ENCODE peak calls at places on chromosome 12, in four cellular contexts. One of them, this sample, is unnamed.

GRCh38 chr12:120257041-120257821 is 8.3 kb downstream of the PXN start:
- DNase-seq in RKO: no peak
- DNase-seq in A549: no peak
- DNase-seq in nucleus accumbens: peak
- DNase-seq in this sample: peak

GRCh38 chr12:55745361-55746146 is 2.6 kb downstream of the GDF11 start:
- DNase-seq in RKO: no peak
- DNase-seq in A549: no peak
- DNase-seq in nucleus accumbens: peak
- DNase-seq in this sample: no peak

GRCh38 chr12:114408415-114408814 is 2.5 kb upstream of the TBX5 start:
- DNase-seq in RKO: no peak
- DNase-seq in A549: no peak
- DNase-seq in nucleus accumbens: no peak
- DNase-seq in this sample: no peak

GRCh38 chr12:123773375-123773774 is 11.3 kb downstream of the DNAH10 start:
- DNase-seq in RKO: no peak
- DNase-seq in A549: no peak
- DNase-seq in nucleus accumbens: no peak
- DNase-seq in this sample: no peak

GRCh38 chr12:104700324-104700723 is 243.6 kb downstream of the CHST11 start:
- DNase-seq in RKO: no peak
- DNase-seq in A549: no peak
- DNase-seq in nucleus accumbens: no peak
- DNase-seq in this sample: no peak

GRCh38 chr12:115312901-115313300 is 628.9 kb upstream of the TBX3 start:
- DNase-seq in RKO: no peak
- DNase-seq in A549: no peak
- DNase-seq in nucleus accumbens: no peak
- DNase-seq in this sample: no peak

GRCh38 chr12:101857043-101857558 is 20.3 kb upstream of the DRAM1 start:
- DNase-seq in RKO: peak
- DNase-seq in A549: peak
- DNase-seq in nucleus accumbens: no peak
- DNase-seq in this sample: peak

GRCh38 chr12:49887091-49887490 is 16.6 kb downstream of the FAIM2 start:
- DNase-seq in RKO: no peak
- DNase-seq in A549: no peak
- DNase-seq in nucleus accumbens: no peak
- DNase-seq in this sample: no peak

GRCh38 chr12:100995771-100996170 is 201.2 kb downstream of the ANO4 start:
- DNase-seq in RKO: no peak
- DNase-seq in A549: no peak
- DNase-seq in nucleus accumbens: no peak
- DNase-seq in this sample: no peak

GRCh38 chr12:109793411-109793810 is 39.8 kb downstream of the TRPV4 start:
- DNase-seq in RKO: no peak
- DNase-seq in A549: no peak
- DNase-seq in nucleus accumbens: no peak
- DNase-seq in this sample: no peak

GRCh38 chr12:131775904-131776889 is 52.0 kb upstream of the MMP17 start:
- DNase-seq in RKO: no peak
- DNase-seq in A549: no peak
- DNase-seq in nucleus accumbens: no peak
- DNase-seq in this sample: no peak

GRCh38 chr12:132084681-132085635 is 59.2 kb downstream of the DDX51 start:
- DNase-seq in RKO: peak
- DNase-seq in A549: peak
- DNase-seq in nucleus accumbens: no peak
- DNase-seq in this sample: peak

GRCh38 chr12:26699237-26699636 is 133.8 kb downstream of the ITPR2 start:
- DNase-seq in RKO: peak
- DNase-seq in A549: no peak
- DNase-seq in nucleus accumbens: no peak
- DNase-seq in this sample: no peak

GRCh38 chr12:4909734-4910501 is at the start of gene KCNA1:
- DNase-seq in RKO: no peak
- DNase-seq in A549: no peak
- DNase-seq in nucleus accumbens: no peak
- DNase-seq in this sample: no peak

GRCh38 chr12:114627393-114627792 is 56.6 kb downstream of the TBX3 start:
- DNase-seq in RKO: no peak
- DNase-seq in A549: no peak
- DNase-seq in nucleus accumbens: no peak
- DNase-seq in this sample: no peak

GRCh38 chr12:6263931-6264330 is 46.6 kb upstream of the PLEKHG6 start:
- DNase-seq in RKO: no peak
- DNase-seq in A549: no peak
- DNase-seq in nucleus accumbens: no peak
- DNase-seq in this sample: no peak

GRCh38 chr12:89075890-89076591 is 276.3 kb downstream of the DUSP6 start:
- DNase-seq in RKO: no peak
- DNase-seq in A549: no peak
- DNase-seq in nucleus accumbens: no peak
- DNase-seq in this sample: no peak

GRCh38 chr12:132593938-132594358 is 16.4 kb downstream of the LRCOL1 start:
- DNase-seq in RKO: peak
- DNase-seq in A549: peak
- DNase-seq in nucleus accumbens: peak
- DNase-seq in this sample: peak

GRCh38 chr12:90280564-90281058 is 572.0 kb upstream of the ATP2B1 start:
- DNase-seq in RKO: no peak
- DNase-seq in A549: no peak
- DNase-seq in nucleus accumbens: no peak
- DNase-seq in this sample: peak

GRCh38 chr12:104910196-104910840 is 47.8 kb downstream of the SLC41A2 start:
- DNase-seq in RKO: no peak
- DNase-seq in A549: no peak
- DNase-seq in nucleus accumbens: no peak
- DNase-seq in this sample: no peak

GRCh38 chr12:116882742-116883141 is 1.5 kb upstream of the HRK start:
- DNase-seq in RKO: no peak
- DNase-seq in A549: peak
- DNase-seq in nucleus accumbens: no peak
- DNase-seq in this sample: no peak

GRCh38 chr12:1212529-1212928 is 221.5 kb downstream of the ERC1 start:
- DNase-seq in RKO: no peak
- DNase-seq in A549: no peak
- DNase-seq in nucleus accumbens: no peak
- DNase-seq in this sample: no peak

GRCh38 chr12:33832900-33833299 is 189.4 kb upstream of the ALG10 start:
- DNase-seq in RKO: no peak
- DNase-seq in A549: no peak
- DNase-seq in nucleus accumbens: no peak
- DNase-seq in this sample: no peak

GRCh38 chr12:75759842-75760260 is 248.4 kb upstream of the KRR1 start:
- DNase-seq in RKO: peak
- DNase-seq in A549: peak
- DNase-seq in nucleus accumbens: no peak
- DNase-seq in this sample: peak

GRCh38 chr12:121089031-121089812 is 43.5 kb upstream of the P2RX7 start:
- DNase-seq in RKO: no peak
- DNase-seq in A549: peak
- DNase-seq in nucleus accumbens: no peak
- DNase-seq in this sample: no peak

GRCh38 chr12:109731806-109732205 is 18.2 kb downstream of the FAM222A start:
- DNase-seq in RKO: no peak
- DNase-seq in A549: no peak
- DNase-seq in nucleus accumbens: no peak
- DNase-seq in this sample: no peak

GRCh38 chr12:120119395-120119973 is 2.9 kb upstream of the RAB35 start:
- DNase-seq in RKO: no peak
- DNase-seq in A549: peak
- DNase-seq in nucleus accumbens: no peak
- DNase-seq in this sample: peak

GRCh38 chr12:75725505-75726120 is 214.2 kb upstream of the KRR1 start:
- DNase-seq in RKO: peak
- DNase-seq in A549: peak
- DNase-seq in nucleus accumbens: no peak
- DNase-seq in this sample: peak

GRCh38 chr12:2023365-2023764 is 19.1 kb upstream of the DCP1B start:
- DNase-seq in RKO: no peak
- DNase-seq in A549: no peak
- DNase-seq in nucleus accumbens: no peak
- DNase-seq in this sample: no peak

GRCh38 chr12:122834921-122835692 is at the start of gene HIP1R:
- DNase-seq in RKO: no peak
- DNase-seq in A549: peak
- DNase-seq in nucleus accumbens: peak
- DNase-seq in this sample: peak

GRCh38 chr12:131920902-131921840 is 7.9 kb upstream of the PUS1 start:
- DNase-seq in RKO: no peak
- DNase-seq in A549: no peak
- DNase-seq in nucleus accumbens: no peak
- DNase-seq in this sample: no peak

GRCh38 chr12:131365821-131366260 is 345.0 kb upstream of the SFSWAP start:
- DNase-seq in RKO: no peak
- DNase-seq in A549: no peak
- DNase-seq in nucleus accumbens: no peak
- DNase-seq in this sample: no peak

GRCh38 chr12:29739279-29739991 is 44.3 kb downstream of the TMTC1 start:
- DNase-seq in RKO: no peak
- DNase-seq in A549: no peak
- DNase-seq in nucleus accumbens: no peak
- DNase-seq in this sample: no peak

GRCh38 chr12:4346931-4347330 is 25.9 kb downstream of the TIGAR start:
- DNase-seq in RKO: no peak
- DNase-seq in A549: no peak
- DNase-seq in nucleus accumbens: no peak
- DNase-seq in this sample: no peak

GRCh38 chr12:56351325-56351724 is 8.6 kb downstream of the STAT2 start:
- DNase-seq in RKO: no peak
- DNase-seq in A549: no peak
- DNase-seq in nucleus accumbens: no peak
- DNase-seq in this sample: no peak

GRCh38 chr12:104219908-104220404 is 4.4 kb downstream of the TXNRD1 start:
- DNase-seq in RKO: peak
- DNase-seq in A549: peak
- DNase-seq in nucleus accumbens: no peak
- DNase-seq in this sample: peak

GRCh38 chr12:130791699-130792098 is 47.4 kb downstream of the STX2 start:
- DNase-seq in RKO: no peak
- DNase-seq in A549: no peak
- DNase-seq in nucleus accumbens: no peak
- DNase-seq in this sample: no peak